ENCODE peak calls at places on chromosomes 5 and 9, in four cellular contexts. One of them, this sample, is unnamed.

GRCh38 chr5:132777209-132778069 is at the start of gene SEPTIN8:
- DNase-seq in endothelial cell of umbilical vein: peak; percentile 33
- DNase-seq in HepG2: no peak
- DNase-seq in A549: peak; percentile 36
- DNase-seq in this sample: peak; percentile 55

GRCh38 chr5:122693963-122694362 is 80.9 kb upstream of the SNX2 start:
- DNase-seq in A549: no peak
- DNase-seq in endothelial cell of umbilical vein: no peak
- DNase-seq in HepG2: no peak
- DNase-seq in this sample: no peak

GRCh38 chr5:137466888-137467287 is 32.2 kb downstream of the SPOCK1 start:
- DNase-seq in endothelial cell of umbilical vein: no peak
- DNase-seq in HepG2: no peak
- DNase-seq in A549: no peak
- DNase-seq in this sample: no peak

GRCh38 chr9:104969116-104969515 is 41.2 kb upstream of the ABCA1 start:
- DNase-seq in A549: no peak
- DNase-seq in HepG2: no peak
- DNase-seq in endothelial cell of umbilical vein: no peak
- DNase-seq in this sample: no peak

GRCh38 chr5:123610209-123610608 is 98.2 kb downstream of the CSNK1G3 start:
- DNase-seq in A549: no peak
- DNase-seq in HepG2: no peak
- DNase-seq in endothelial cell of umbilical vein: peak; percentile 7
- DNase-seq in this sample: no peak

GRCh38 chr5:104652271-104652861 is 1089.8 kb upstream of the NUDT12 start:
- DNase-seq in A549: no peak
- DNase-seq in HepG2: no peak
- DNase-seq in endothelial cell of umbilical vein: peak; percentile 50
- DNase-seq in this sample: no peak

GRCh38 chr5:66989286-66989685 is 207.3 kb downstream of the CD180 start:
- DNase-seq in A549: no peak
- DNase-seq in HepG2: peak; percentile 45
- DNase-seq in endothelial cell of umbilical vein: no peak
- DNase-seq in this sample: no peak

GRCh38 chr9:4334439-4334838 is 34.6 kb upstream of the GLIS3 start:
- DNase-seq in endothelial cell of umbilical vein: peak; percentile 94
- DNase-seq in A549: peak; percentile 79
- DNase-seq in HepG2: peak; percentile 46
- DNase-seq in this sample: no peak

GRCh38 chr5:3593771-3594513 is 1.7 kb upstream of the IRX1 start:
- DNase-seq in A549: no peak
- DNase-seq in HepG2: no peak
- DNase-seq in endothelial cell of umbilical vein: no peak
- DNase-seq in this sample: no peak
- TF ChIP-seq MYC in A549: no peak
- TF ChIP-seq MYC in HepG2: no peak
- TF ChIP-seq MYC in endothelial cell of umbilical vein: no peak
- TF ChIP-seq MYC in this sample: no peak

DNA sequence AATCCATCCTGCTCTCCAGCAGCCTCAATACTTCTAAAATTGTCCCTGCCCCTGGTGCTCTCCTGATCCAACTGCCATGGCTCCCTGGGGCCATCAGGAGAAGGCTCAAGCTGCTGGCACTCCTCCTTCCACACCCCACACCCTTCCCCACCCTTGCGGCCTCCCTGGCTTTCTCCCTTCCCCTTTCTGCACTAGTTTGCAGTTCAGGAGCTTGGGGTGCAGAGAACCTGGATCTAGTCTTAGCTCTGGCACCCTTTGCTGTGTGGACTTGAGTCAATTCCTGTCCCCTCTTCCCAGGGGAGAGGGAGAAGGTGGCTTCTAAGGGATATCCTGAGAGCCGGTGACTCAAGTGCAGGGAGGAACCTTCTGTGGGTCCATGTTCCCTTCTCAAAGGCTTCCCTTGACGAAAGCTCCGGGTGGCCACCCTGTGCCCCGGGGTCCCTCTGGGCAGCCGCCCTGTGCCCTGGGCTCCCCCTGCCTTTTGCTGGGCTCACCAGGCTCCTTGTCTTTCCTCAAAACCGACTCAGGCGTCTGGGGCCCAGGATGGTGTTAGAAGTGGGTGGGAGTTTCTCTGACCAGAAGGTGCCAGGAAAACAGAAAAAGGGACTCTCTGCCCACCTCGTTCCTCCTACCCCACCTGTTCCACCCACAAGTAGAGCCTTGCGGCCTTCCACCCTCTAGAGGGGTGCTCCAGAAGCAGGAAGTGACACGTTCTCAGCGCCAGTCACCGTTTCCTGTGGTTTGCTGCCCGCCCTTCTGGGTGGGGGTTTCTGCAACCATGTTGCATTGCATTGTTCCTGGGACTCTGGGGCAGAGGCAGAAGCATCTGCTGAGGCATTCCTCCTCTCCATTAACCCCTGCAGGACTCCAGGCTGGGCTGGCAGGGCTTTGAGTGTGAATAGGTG is 15.0 kb downstream of the GLIPR2 start:
- DNase-seq in endothelial cell of umbilical vein: peak; percentile 78
- DNase-seq in HepG2: no peak
- DNase-seq in A549: no peak
- DNase-seq in this sample: peak; percentile 93
- TF ChIP-seq CTCF in endothelial cell of umbilical vein: no peak
- TF ChIP-seq CTCF in HepG2: no peak
- TF ChIP-seq CTCF in A549: no peak
- TF ChIP-seq CTCF in this sample: no peak

DNA sequence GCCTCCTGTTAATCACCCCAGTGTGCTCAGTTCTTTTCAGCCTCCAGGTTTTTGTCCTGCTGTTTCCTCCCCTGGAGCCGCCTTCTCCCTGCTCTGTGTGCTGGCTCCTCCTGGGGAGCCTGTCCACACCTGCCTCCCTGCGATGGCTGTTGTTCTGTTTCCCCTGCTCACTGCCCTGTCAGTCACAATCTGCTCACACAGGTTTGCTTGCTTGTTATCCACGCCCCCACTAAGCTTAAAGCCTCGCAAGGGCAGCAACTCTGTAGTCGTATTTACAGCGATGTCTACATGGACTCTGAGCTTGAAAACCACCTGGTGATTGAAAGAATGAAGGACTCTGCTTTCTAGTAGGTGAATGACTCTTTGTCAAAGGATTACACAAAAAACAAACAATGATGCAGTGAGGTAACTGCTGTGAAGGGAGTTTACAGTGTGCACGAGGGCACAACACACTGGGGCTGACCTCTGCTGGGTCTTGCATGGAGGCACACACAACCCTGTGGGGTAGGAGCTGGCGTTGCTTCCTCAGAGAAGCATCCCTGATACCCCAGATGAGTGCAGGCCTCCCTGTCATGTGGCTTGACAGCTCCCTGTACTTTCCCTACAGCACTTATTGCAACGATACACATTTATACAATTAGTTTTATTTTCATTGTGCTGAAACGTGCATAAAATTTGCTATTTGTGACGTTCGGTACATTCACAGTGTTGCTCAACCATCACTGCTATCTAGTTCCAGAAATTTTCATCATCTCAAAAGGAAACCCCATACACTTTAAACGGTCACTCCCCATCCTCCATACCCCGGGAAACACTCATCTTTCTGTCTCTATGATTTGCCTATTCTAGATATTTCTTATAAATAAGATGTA is 39.7 kb upstream of the TEX48 start:
- DNase-seq in HepG2: peak; percentile 99
- DNase-seq in A549: peak; percentile 48
- DNase-seq in endothelial cell of umbilical vein: no peak
- DNase-seq in this sample: no peak
- TF ChIP-seq MAX in HepG2: peak; percentile 94
- TF ChIP-seq MAX in A549: peak; percentile 44
- TF ChIP-seq MAX in endothelial cell of umbilical vein: no peak
- TF ChIP-seq MAX in this sample: no peak

DNA sequence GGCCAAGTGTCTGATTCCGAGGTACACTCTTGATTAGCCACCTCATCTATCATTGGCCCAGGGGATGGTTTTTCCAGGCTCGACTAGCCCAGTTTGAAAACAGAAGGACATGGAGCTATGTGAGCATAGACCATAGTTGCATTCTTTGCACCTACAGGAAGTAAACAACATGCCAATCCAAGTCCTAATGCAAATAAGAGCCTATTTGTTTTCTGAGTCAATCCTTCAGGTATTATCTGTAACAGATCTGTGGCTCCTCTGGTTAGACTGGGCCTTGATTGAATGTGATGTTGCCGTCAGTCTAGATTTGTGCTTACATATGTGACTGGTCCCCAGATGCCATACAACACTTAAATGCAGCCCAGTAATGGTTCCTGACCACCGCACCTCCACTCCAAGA is 29.7 kb upstream of the ARHGAP26 start:
- DNase-seq in endothelial cell of umbilical vein: no peak
- DNase-seq in A549: peak; percentile 41
- DNase-seq in HepG2: peak; percentile 88
- DNase-seq in this sample: no peak
- TF ChIP-seq MYC in endothelial cell of umbilical vein: no peak
- TF ChIP-seq MYC in A549: no peak
- TF ChIP-seq MYC in HepG2: no peak
- TF ChIP-seq MYC in this sample: no peak